ENCODE peak calls at places on chromosome 17, in six cellular contexts. R is pancreas, E is neuronal stem cell, W is OCI-LY7, G is WERI-Rb-1, X is right atrium auricular region. Z is an unnamed sample.

GRCh38 chr17:61668486-61668885 is 77.5 kb upstream of the NACA2 start:
- DNase-seq in X (no peak), W (no peak), R (no peak), G (no peak), E (no peak), Z (no peak)

GRCh38 chr17:2705263-2705662 is 6.3 kb downstream of the CLUH start:
- DNase-seq in W (no peak), R (no peak), G (no peak), X (no peak), E (no peak), Z (peak)

GRCh38 chr17:78092794-78093324 is 35.7 kb downstream of the TMC6 start:
- DNase-seq in R (no peak), W (no peak), X (no peak), E (no peak), G (no peak), Z (no peak)

GRCh38 chr17:66354981-66355380 is 52.6 kb downstream of the PRKCA start:
- DNase-seq in G (peak), W (no peak), E (no peak), X (no peak), R (no peak), Z (no peak)

GRCh38 chr17:55308613-55309332 is 44.0 kb downstream of the HLF start:
- DNase-seq in G (no peak), E (no peak), X (no peak), W (no peak), R (no peak), Z (peak)

GRCh38 chr17:45347451-45347850 is 30.6 kb upstream of the MAP3K14 start:
- DNase-seq in R (no peak), W (no peak), G (no peak), X (no peak), E (no peak), Z (no peak)

GRCh38 chr17:72056155-72056554 is 64.7 kb upstream of the SOX9 start:
- DNase-seq in W (no peak), X (no peak), G (no peak), R (no peak), E (no peak), Z (no peak)

GRCh38 chr17:65022137-65022536 is 34.4 kb downstream of the GNA13 start:
- DNase-seq in X (no peak), R (no peak), G (no peak), W (no peak), E (no peak), Z (no peak)

GRCh38 chr17:81233811-81234505 is 4.9 kb downstream of the TEPSIN start:
- DNase-seq in W (no peak), R (no peak), G (no peak), E (no peak), X (no peak), Z (no peak)

GRCh38 chr17:64687959-64688358 is 25.9 kb upstream of the SMURF2 start:
- DNase-seq in G (no peak), W (no peak), X (no peak), E (no peak), R (no peak), Z (no peak)

GRCh38 chr17:78387982-78388941 is 9.8 kb downstream of the PGS1 start:
- DNase-seq in W (peak), R (peak), G (no peak), E (no peak), X (no peak), Z (peak)

GRCh38 chr17:63015824-63016223 is 49.8 kb downstream of the TANC2 start:
- DNase-seq in R (no peak), G (no peak), W (no peak), E (no peak), X (no peak), Z (no peak)

GRCh38 chr17:66142428-66142827 is 49.5 kb downstream of the CEP112 start:
- DNase-seq in R (no peak), W (no peak), G (no peak), X (no peak), E (no peak), Z (no peak)

GRCh38 chr17:19333132-19333440 is 29.4 kb downstream of the B9D1 start:
- DNase-seq in E (no peak), G (no peak), X (no peak), R (no peak), W (no peak), Z (no peak)

GRCh38 chr17:8152981-8153549 is 861 bp upstream of the PER1 start:
- DNase-seq in G (no peak), R (peak), X (no peak), W (no peak), E (no peak), Z (peak)

GRCh38 chr17:79353548-79353947 is 257.3 kb downstream of the RBFOX3 start:
- DNase-seq in E (no peak), R (no peak), G (no peak), X (no peak), W (no peak), Z (no peak)

GRCh38 chr17:47470836-47471235 is 60.1 kb upstream of the NPEPPS start:
- DNase-seq in X (no peak), R (no peak), E (no peak), G (no peak), W (no peak), Z (no peak)

GRCh38 chr17:68910789-68911431 is 44.3 kb downstream of the ABCA8 start:
- DNase-seq in E (no peak), R (no peak), G (no peak), W (no peak), X (no peak), Z (no peak)

GRCh38 chr17:47257651-47258339 is 4.2 kb downstream of the ITGB3 start:
- DNase-seq in E (no peak), X (no peak), G (no peak), W (no peak), R (no peak), Z (no peak)

GRCh38 chr17:15181816-15182215 is 83.3 kb downstream of the PMP22 start:
- DNase-seq in G (no peak), R (no peak), X (no peak), W (no peak), E (no peak), Z (no peak)

DNA sequence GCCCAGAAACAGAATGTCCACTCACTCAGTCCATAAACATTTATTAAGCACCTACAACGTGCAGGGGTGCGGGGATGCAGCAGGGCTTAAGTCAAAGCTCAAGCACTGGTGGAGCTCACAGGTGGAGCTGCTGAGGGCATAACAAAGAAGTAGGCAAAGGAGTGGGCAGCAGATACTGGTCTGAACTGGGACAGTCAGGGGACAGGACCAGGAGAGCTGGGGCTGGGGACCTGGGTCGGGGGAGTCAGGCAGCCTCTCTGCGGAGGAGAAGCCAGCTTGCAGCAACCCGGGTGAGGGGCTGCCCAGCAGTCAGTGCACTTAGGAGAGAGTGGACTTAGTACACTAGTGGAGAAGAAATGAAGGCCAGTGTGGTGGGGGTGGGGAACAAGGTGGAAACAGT is 10.0 kb upstream of the TNFRSF13B start:
- DNase-seq in R (no peak), E (no peak), X (no peak), W (no peak), G (no peak), Z (peak)
- H3K27ac ChIP-seq in R (no peak), E (no peak), X (no peak), W (no peak), G (no peak), Z (no peak)

GRCh38 chr17:40538936-40539705 is 26.2 kb downstream of the CCR7 start:
- DNase-seq in E (no peak), R (no peak), G (no peak), X (no peak), W (no peak), Z (peak)
- H3K27ac ChIP-seq in E (no peak), R (peak), G (no peak), X (peak), W (no peak), Z (no peak)

DNA sequence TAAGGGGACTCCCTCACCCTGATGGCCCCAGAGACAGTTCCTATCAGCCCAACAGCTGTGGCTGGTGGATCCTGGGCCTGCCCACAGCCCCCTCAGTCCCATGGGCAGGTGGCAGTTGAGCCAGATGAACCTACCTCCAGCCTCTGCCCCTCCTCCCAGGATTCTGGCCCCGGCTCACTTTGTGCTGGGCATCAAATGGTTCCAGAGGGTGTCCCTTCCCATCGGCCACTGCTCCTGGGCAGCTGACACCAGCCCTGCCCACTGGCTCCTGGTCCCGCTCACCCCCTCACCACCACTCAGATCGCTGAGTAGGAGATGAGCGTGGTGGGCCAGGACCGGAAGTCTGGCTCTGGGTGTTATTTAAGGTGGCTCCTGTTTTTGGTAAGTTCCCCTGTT is 2.0 kb downstream of the TTYH2 start:
- DNase-seq in G (no peak), X (peak), E (no peak), R (no peak), W (peak), Z (no peak)
- H3K27ac ChIP-seq in G (peak), X (peak), E (no peak), R (no peak), W (no peak), Z (no peak)

GRCh38 chr17:42459983-42460300 is 1.3 kb downstream of the ATP6V0A1 start:
- DNase-seq in W (peak), G (no peak), E (no peak), X (no peak), R (no peak), Z (no peak)
- H3K27ac ChIP-seq in W (peak), G (peak), E (no peak), X (peak), R (no peak), Z (no peak)